ENCODE peak calls at places on chromosomes 12 and 14, in six cellular contexts. I is B cell, O is left ventricle myocardium inferior, H is Peyer's patch, W is astrocyte of the cerebellum, C is esophagus squamous epithelium. P is an unnamed sample.

GRCh38 chr14:98769326-98769725 is 502.7 kb downstream of the BCL11B start:
- DNase-seq in O (no peak), I (no peak), C (no peak), W (no peak), H (no peak), P (no peak)

GRCh38 chr14:32623300-32624093 is 294.4 kb downstream of the AKAP6 start:
- DNase-seq in C (no peak), H (no peak), O (no peak), I (no peak), W (no peak), P (no peak)

GRCh38 chr12:57577981-57578758 is 12.8 kb upstream of the PIP4K2C start:
- DNase-seq in C (no peak), W (no peak), I (no peak), H (no peak), O (no peak), P (no peak)

GRCh38 chr14:102071283-102071998 is 15.4 kb downstream of the HSP90AA1 start:
- DNase-seq in I (no peak), O (no peak), H (no peak), C (no peak), W (no peak), P (no peak)

GRCh38 chr14:99259327-99259726 is 12.7 kb downstream of the BCL11B start:
- DNase-seq in H (no peak), I (no peak), W (no peak), O (no peak), C (no peak), P (no peak)

GRCh38 chr14:100537701-100538565 is 49.3 kb downstream of the BEGAIN start:
- DNase-seq in W (no peak), C (no peak), H (peak; percentile 45), O (peak; percentile 13), I (no peak), P (peak; percentile 14)

GRCh38 chr12:6666211-6666610 is 3.3 kb upstream of the ING4 start:
- DNase-seq in I (no peak), O (no peak), H (no peak), C (no peak), W (peak; percentile 44), P (no peak)

GRCh38 chr14:79161576-79161975 is 991.4 kb downstream of the NRXN3 start:
- DNase-seq in I (no peak), W (peak; percentile 33), H (no peak), C (no peak), O (no peak), P (no peak)

GRCh38 chr14:20698934-20699333 is 10.4 kb downstream of the ANG start:
- DNase-seq in I (no peak), O (no peak), H (no peak), C (no peak), W (no peak), P (no peak)

GRCh38 chr12:91406920-91407341 is 224.3 kb upstream of the DCN start:
- DNase-seq in I (no peak), C (no peak), W (no peak), O (no peak), H (no peak), P (peak; percentile 24)

GRCh38 chr12:53120685-53121525 is 17.6 kb downstream of the SOAT2 start:
- DNase-seq in C (no peak), W (no peak), H (no peak), I (no peak), O (no peak), P (no peak)

GRCh38 chr14:35159742-35160409 is 37.5 kb downstream of the PRORP start:
- DNase-seq in H (no peak), O (no peak), C (no peak), W (peak; percentile 67), I (no peak), P (no peak)

GRCh38 chr12:54227376-54227775 is 38.6 kb upstream of the SMUG1 start:
- DNase-seq in H (no peak), C (no peak), W (no peak), I (no peak), O (no peak), P (no peak)

GRCh38 chr14:85443001-85443400 is 86.9 kb upstream of the FLRT2 start:
- DNase-seq in I (no peak), C (no peak), H (no peak), W (no peak), O (no peak), P (no peak)

GRCh38 chr12:79933580-79934264 is 1.2 kb downstream of the PPP1R12A start:
- DNase-seq in W (no peak), I (peak; percentile 30), C (no peak), H (peak; percentile 53), O (no peak), P (peak; percentile 32)

GRCh38 chr14:94158239-94158888 is 15.8 kb upstream of the PPP4R4 start:
- DNase-seq in O (no peak), W (no peak), I (no peak), C (no peak), H (no peak), P (no peak)

GRCh38 chr12:113462880-113463745 is 8.6 kb downstream of the LHX5 start:
- DNase-seq in C (no peak), H (no peak), I (no peak), W (no peak), O (no peak), P (no peak)

GRCh38 chr14:76546426-76547221 is 170.7 kb downstream of the ESRRB start:
- DNase-seq in H (no peak), W (no peak), O (no peak), C (no peak), I (no peak), P (no peak)
- TF ChIP-seq CTCF in H (no peak), W (peak; percentile 29), O (peak; percentile 54), C (peak; percentile 60), I (peak; percentile 25), P (peak; percentile 22)

GRCh38 chr12:19643635-19644034 is 204.3 kb downstream of the AEBP2 start:
- DNase-seq in C (no peak), O (no peak), W (peak; percentile 53), I (no peak), H (no peak), P (no peak)
- TF ChIP-seq CTCF in C (peak; percentile 70), O (peak; percentile 65), W (peak; percentile 84), I (no peak), H (no peak), P (no peak)

DNA sequence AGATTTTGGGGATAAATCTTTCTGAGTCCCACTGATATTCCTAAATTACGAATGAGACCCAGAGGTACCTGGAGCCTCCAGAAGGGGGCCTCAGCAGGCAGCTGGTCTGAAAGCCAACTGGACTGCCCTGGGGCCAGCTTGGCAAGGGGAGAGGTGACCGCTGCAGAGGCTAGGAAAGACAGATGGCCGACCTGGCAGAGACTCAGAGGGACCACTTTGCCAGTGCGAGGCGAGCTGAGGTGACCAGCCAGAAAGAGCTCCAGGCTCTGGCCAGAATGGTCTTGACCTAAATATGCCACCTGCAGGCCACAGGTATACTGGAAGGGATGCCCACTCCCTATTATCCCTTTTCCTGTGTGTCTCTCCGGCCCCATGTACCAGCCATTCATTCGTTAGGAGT is 256.8 kb upstream of the GARIN6 start:
- DNase-seq in O (no peak), H (no peak), C (no peak), W (no peak), I (no peak), P (no peak)
- TF ChIP-seq CTCF in O (peak; percentile 10), H (no peak), C (peak; percentile 31), W (peak; percentile 42), I (no peak), P (no peak)

GRCh38 chr12:124768462-124769165 is 95.0 kb downstream of the SCARB1 start:
- DNase-seq in C (no peak), W (no peak), H (no peak), I (no peak), O (no peak), P (no peak)
- TF ChIP-seq CTCF in C (no peak), W (no peak), H (no peak), I (no peak), O (no peak), P (no peak)

GRCh38 chr14:106845286-106846087 is 1319.1 kb downstream of the TMEM121 start:
- DNase-seq in C (no peak), W (no peak), H (peak; percentile 93), I (peak; percentile 71), O (no peak), P (peak; percentile 93)

GRCh38 chr14:106844608-106845285 is 1318.4 kb downstream of the TMEM121 start:
- DNase-seq in O (peak; percentile 75), W (no peak), C (no peak), H (peak; percentile 93), I (peak; percentile 88), P (peak; percentile 81)

GRCh38 chr14:106850913-106851825 is 1324.8 kb downstream of the TMEM121 start:
- DNase-seq in H (peak; percentile 87), O (no peak), C (no peak), W (no peak), I (peak; percentile 77), P (no peak)

GRCh38 chr14:106846218-106846617 is 1319.8 kb downstream of the TMEM121 start:
- DNase-seq in I (no peak), O (no peak), H (no peak), W (no peak), C (no peak), P (no peak)

GRCh38 chr14:106848330-106849121 is 1322.1 kb downstream of the TMEM121 start:
- DNase-seq in H (peak; percentile 73), W (no peak), I (peak; percentile 48), C (no peak), O (no peak), P (peak; percentile 57)
- TF ChIP-seq CTCF in H (peak; percentile 22), W (no peak), I (peak; percentile 46), C (no peak), O (no peak), P (no peak)

GRCh38 chr12:118986043-118986442 is 4.7 kb downstream of the SRRM4 start:
- DNase-seq in H (no peak), O (no peak), C (no peak), W (no peak), I (no peak), P (no peak)
- TF ChIP-seq CTCF in H (no peak), O (no peak), C (no peak), W (no peak), I (no peak), P (no peak)

GRCh38 chr12:130649101-130649571 is 67.0 kb downstream of the RIMBP2 start:
- DNase-seq in H (no peak), I (no peak), O (no peak), W (no peak), C (no peak), P (no peak)
- TF ChIP-seq CTCF in H (no peak), I (no peak), O (no peak), W (no peak), C (no peak), P (no peak)

P was measured in colonic mucosa.